ENCODE peak calls at places on chromosomes 12 and 14, in six cellular contexts. One of them, this sample, is unnamed.

GRCh38 chr12:71565568-71565967 is 98.1 kb downstream of the ZFC3H1 start:
- DNase-seq in pancreas: no peak
- DNase-seq in AG09309: no peak
- DNase-seq in WTC11: no peak
- DNase-seq in lower leg skin: no peak
- DNase-seq in endothelial cell: no peak
- DNase-seq in this sample: no peak

GRCh38 chr14:100371773-100372172 is 48.6 kb downstream of the SLC25A47 start:
- DNase-seq in endothelial cell: no peak
- DNase-seq in WTC11: no peak
- DNase-seq in AG09309: no peak
- DNase-seq in lower leg skin: no peak
- DNase-seq in pancreas: no peak
- DNase-seq in this sample: no peak

GRCh38 chr12:78584695-78585094 is 279.9 kb upstream of the SYT1 start:
- DNase-seq in pancreas: no peak
- DNase-seq in WTC11: peak; percentile 70
- DNase-seq in lower leg skin: no peak
- DNase-seq in AG09309: no peak
- DNase-seq in endothelial cell: peak; percentile 47
- DNase-seq in this sample: no peak

GRCh38 chr12:122813310-122813713 is 21.9 kb upstream of the HIP1R start:
- DNase-seq in pancreas: no peak
- DNase-seq in WTC11: no peak
- DNase-seq in lower leg skin: no peak
- DNase-seq in AG09309: no peak
- DNase-seq in endothelial cell: no peak
- DNase-seq in this sample: peak; percentile 54

GRCh38 chr14:53195949-53196348 is 42.8 kb upstream of the DDHD1 start:
- DNase-seq in endothelial cell: no peak
- DNase-seq in pancreas: no peak
- DNase-seq in WTC11: no peak
- DNase-seq in lower leg skin: no peak
- DNase-seq in AG09309: no peak
- DNase-seq in this sample: no peak

GRCh38 chr12:101570022-101570421 is 24.7 kb upstream of the MYBPC1 start:
- DNase-seq in pancreas: no peak
- DNase-seq in AG09309: peak; percentile 17
- DNase-seq in lower leg skin: no peak
- DNase-seq in endothelial cell: no peak
- DNase-seq in WTC11: no peak
- DNase-seq in this sample: no peak

GRCh38 chr12:113289361-113289760 is 45.5 kb downstream of the SLC8B1 start:
- DNase-seq in endothelial cell: no peak
- DNase-seq in AG09309: no peak
- DNase-seq in pancreas: no peak
- DNase-seq in WTC11: no peak
- DNase-seq in lower leg skin: no peak
- DNase-seq in this sample: no peak

GRCh38 chr12:123119808-123120207 is 31.1 kb downstream of the PITPNM2 start:
- DNase-seq in WTC11: no peak
- DNase-seq in pancreas: no peak
- DNase-seq in AG09309: no peak
- DNase-seq in endothelial cell: no peak
- DNase-seq in lower leg skin: no peak
- DNase-seq in this sample: peak; percentile 23

GRCh38 chr12:93245543-93245942 is 132.2 kb upstream of the NUDT4 start:
- DNase-seq in lower leg skin: no peak
- DNase-seq in AG09309: no peak
- DNase-seq in WTC11: no peak
- DNase-seq in pancreas: no peak
- DNase-seq in endothelial cell: no peak
- DNase-seq in this sample: no peak

GRCh38 chr12:116726749-116727148 is 11.1 kb downstream of the SPRING1 start:
- DNase-seq in lower leg skin: no peak
- DNase-seq in pancreas: no peak
- DNase-seq in WTC11: no peak
- DNase-seq in endothelial cell: no peak
- DNase-seq in AG09309: no peak
- DNase-seq in this sample: no peak

GRCh38 chr12:59677857-59678256 is 82.0 kb downstream of the SLC16A7 start:
- DNase-seq in WTC11: no peak
- DNase-seq in pancreas: peak; percentile 71
- DNase-seq in lower leg skin: no peak
- DNase-seq in AG09309: no peak
- DNase-seq in endothelial cell: no peak
- DNase-seq in this sample: no peak

GRCh38 chr12:10612954-10613333 is 465 bp downstream of the MAGOHB start:
- DNase-seq in endothelial cell: no peak
- DNase-seq in AG09309: no peak
- DNase-seq in WTC11: peak; percentile 19
- DNase-seq in lower leg skin: no peak
- DNase-seq in pancreas: no peak
- DNase-seq in this sample: no peak

GRCh38 chr14:63421226-63421625 is 102.5 kb upstream of the GPHB5 start:
- DNase-seq in WTC11: no peak
- DNase-seq in pancreas: no peak
- DNase-seq in endothelial cell: no peak
- DNase-seq in lower leg skin: no peak
- DNase-seq in AG09309: no peak
- DNase-seq in this sample: no peak

GRCh38 chr12:128818065-128819022 is 5.4 kb downstream of the SLC15A4 start:
- DNase-seq in WTC11: no peak
- DNase-seq in endothelial cell: no peak
- DNase-seq in AG09309: peak; percentile 32
- DNase-seq in pancreas: no peak
- DNase-seq in lower leg skin: no peak
- DNase-seq in this sample: no peak

GRCh38 chr12:60501124-60501729 is 905.4 kb downstream of the SLC16A7 start:
- DNase-seq in pancreas: no peak
- DNase-seq in endothelial cell: no peak
- DNase-seq in WTC11: no peak
- DNase-seq in lower leg skin: no peak
- DNase-seq in AG09309: no peak
- DNase-seq in this sample: no peak

GRCh38 chr12:104699489-104700194 is 242.9 kb downstream of the CHST11 start:
- DNase-seq in AG09309: no peak
- DNase-seq in WTC11: no peak
- DNase-seq in endothelial cell: no peak
- DNase-seq in pancreas: no peak
- DNase-seq in lower leg skin: no peak
- DNase-seq in this sample: no peak

GRCh38 chr14:94423465-94424056 is 29.0 kb downstream of the SERPINA11 start:
- DNase-seq in endothelial cell: peak; percentile 79
- DNase-seq in WTC11: peak; percentile 90
- DNase-seq in pancreas: peak; percentile 85
- DNase-seq in lower leg skin: peak; percentile 48
- DNase-seq in AG09309: peak; percentile 28
- DNase-seq in this sample: peak; percentile 21

GRCh38 chr12:59115526-59115925 is 195.2 kb upstream of the LRIG3 start:
- DNase-seq in WTC11: no peak
- DNase-seq in AG09309: peak; percentile 33
- DNase-seq in pancreas: no peak
- DNase-seq in lower leg skin: no peak
- DNase-seq in endothelial cell: no peak
- DNase-seq in this sample: no peak

GRCh38 chr12:18368594-18368993 is 107.3 kb downstream of the PIK3C2G start:
- DNase-seq in AG09309: no peak
- DNase-seq in lower leg skin: no peak
- DNase-seq in pancreas: no peak
- DNase-seq in endothelial cell: no peak
- DNase-seq in WTC11: no peak
- DNase-seq in this sample: no peak

GRCh38 chr12:93537769-93538168 is 34.7 kb upstream of the SOCS2 start:
- DNase-seq in endothelial cell: no peak
- DNase-seq in AG09309: no peak
- DNase-seq in WTC11: no peak
- DNase-seq in pancreas: no peak
- DNase-seq in lower leg skin: no peak
- DNase-seq in this sample: no peak

GRCh38 chr12:116381744-116382455 is 104.4 kb upstream of the MED13L start:
- DNase-seq in WTC11: peak; percentile 58
- DNase-seq in pancreas: no peak
- DNase-seq in endothelial cell: peak; percentile 38
- DNase-seq in AG09309: peak; percentile 93
- DNase-seq in lower leg skin: no peak
- DNase-seq in this sample: no peak

GRCh38 chr12:26564391-26564790 is 268.6 kb downstream of the ITPR2 start:
- DNase-seq in AG09309: no peak
- DNase-seq in WTC11: no peak
- DNase-seq in lower leg skin: no peak
- DNase-seq in endothelial cell: no peak
- DNase-seq in pancreas: no peak
- DNase-seq in this sample: no peak

GRCh38 chr12:95143784-95144205 is 70.4 kb upstream of the NR2C1 start:
- DNase-seq in WTC11: no peak
- DNase-seq in endothelial cell: no peak
- DNase-seq in AG09309: no peak
- DNase-seq in lower leg skin: no peak
- DNase-seq in pancreas: no peak
- DNase-seq in this sample: no peak

GRCh38 chr12:102740157-102741032 is 176.6 kb downstream of the PAH start:
- DNase-seq in endothelial cell: peak; percentile 6
- DNase-seq in pancreas: no peak
- DNase-seq in lower leg skin: no peak
- DNase-seq in AG09309: peak; percentile 8
- DNase-seq in WTC11: no peak
- DNase-seq in this sample: no peak
- TF ChIP-seq CTCF in endothelial cell: peak; percentile 53
- TF ChIP-seq CTCF in pancreas: no peak
- TF ChIP-seq CTCF in lower leg skin: no peak
- TF ChIP-seq CTCF in AG09309: peak; percentile 39
- TF ChIP-seq CTCF in WTC11: no peak
- TF ChIP-seq CTCF in this sample: no peak

GRCh38 chr12:90940872-90941499 is 14.0 kb downstream of the CCER1 start:
- DNase-seq in lower leg skin: no peak
- DNase-seq in pancreas: no peak
- DNase-seq in WTC11: no peak
- DNase-seq in endothelial cell: no peak
- DNase-seq in AG09309: peak; percentile 29
- DNase-seq in this sample: no peak

GRCh38 chr12:90945070-90945649 is 9.8 kb downstream of the CCER1 start:
- DNase-seq in endothelial cell: no peak
- DNase-seq in AG09309: no peak
- DNase-seq in lower leg skin: no peak
- DNase-seq in pancreas: no peak
- DNase-seq in WTC11: no peak
- DNase-seq in this sample: no peak

GRCh38 chr12:90947869-90948268 is 7.1 kb downstream of the CCER1 start:
- DNase-seq in lower leg skin: no peak
- DNase-seq in endothelial cell: no peak
- DNase-seq in WTC11: no peak
- DNase-seq in AG09309: no peak
- DNase-seq in pancreas: no peak
- DNase-seq in this sample: no peak

GRCh38 chr12:90939382-90939781 is 15.6 kb downstream of the CCER1 start:
- DNase-seq in pancreas: no peak
- DNase-seq in lower leg skin: no peak
- DNase-seq in AG09309: no peak
- DNase-seq in WTC11: no peak
- DNase-seq in endothelial cell: no peak
- DNase-seq in this sample: no peak

DNA sequence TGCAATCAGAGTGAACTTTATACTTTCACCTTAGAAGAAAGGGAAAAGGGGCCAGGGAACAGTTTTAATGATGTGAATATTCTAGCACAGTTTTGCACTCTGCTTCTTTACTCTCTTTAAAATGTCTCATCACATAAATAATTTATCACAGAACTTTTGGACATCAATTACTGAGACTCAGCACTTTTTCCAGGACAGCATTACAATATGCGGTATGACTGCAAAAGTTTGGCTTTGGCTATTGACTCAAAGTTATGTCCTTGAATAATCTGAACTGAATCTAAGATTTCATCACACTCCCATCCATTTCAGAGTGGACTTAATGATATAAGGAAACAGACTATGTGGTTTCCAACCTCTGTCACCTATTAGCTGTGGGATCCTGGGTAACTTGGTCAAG is 11.7 kb downstream of the CCER1 start:
- DNase-seq in AG09309: no peak
- DNase-seq in pancreas: no peak
- DNase-seq in lower leg skin: no peak
- DNase-seq in endothelial cell: no peak
- DNase-seq in WTC11: no peak
- DNase-seq in this sample: no peak
- TF ChIP-seq CTCF in AG09309: no peak
- TF ChIP-seq CTCF in pancreas: no peak
- TF ChIP-seq CTCF in lower leg skin: no peak
- TF ChIP-seq CTCF in endothelial cell: no peak
- TF ChIP-seq CTCF in WTC11: no peak
- TF ChIP-seq CTCF in this sample: no peak

DNA sequence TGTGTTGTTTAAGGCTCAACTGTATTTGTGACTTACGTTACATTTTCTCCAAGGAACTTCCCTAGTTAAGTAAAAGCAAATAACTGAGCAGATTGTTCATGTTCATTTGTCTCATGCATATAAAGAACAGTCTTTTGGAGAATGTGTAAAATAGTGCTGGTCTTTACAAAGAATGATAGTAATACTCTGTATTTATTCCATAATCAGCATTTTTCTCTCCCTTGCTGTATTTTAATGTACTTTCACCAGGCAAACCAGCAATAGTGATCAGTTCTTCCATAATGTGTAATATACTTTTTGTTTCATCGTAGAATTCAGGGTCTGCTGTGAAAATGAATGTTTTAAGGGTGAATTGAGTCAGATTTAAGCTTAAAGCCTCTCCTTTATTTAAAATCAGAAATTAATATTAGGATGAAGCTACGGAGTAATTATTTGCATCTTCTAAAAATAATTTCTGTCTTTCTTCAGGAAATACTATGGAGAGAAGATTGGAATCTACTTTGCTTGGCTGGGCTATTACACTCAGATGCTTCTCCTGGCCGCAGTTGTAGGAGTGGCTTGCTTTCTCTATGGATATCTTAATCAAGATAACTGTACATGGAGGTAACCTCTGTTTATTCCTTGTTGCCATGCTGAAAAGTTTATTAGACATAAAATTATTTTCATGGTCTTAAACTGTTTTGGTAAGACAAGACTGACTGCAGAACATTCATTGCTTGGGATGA is 141.1 kb downstream of the ANO6 start:
- DNase-seq in WTC11: no peak
- DNase-seq in AG09309: no peak
- DNase-seq in lower leg skin: no peak
- DNase-seq in pancreas: no peak
- DNase-seq in endothelial cell: no peak
- DNase-seq in this sample: no peak
- TF ChIP-seq CTCF in WTC11: no peak
- TF ChIP-seq CTCF in AG09309: no peak
- TF ChIP-seq CTCF in lower leg skin: no peak
- TF ChIP-seq CTCF in pancreas: no peak
- TF ChIP-seq CTCF in endothelial cell: no peak
- TF ChIP-seq CTCF in this sample: no peak

DNA sequence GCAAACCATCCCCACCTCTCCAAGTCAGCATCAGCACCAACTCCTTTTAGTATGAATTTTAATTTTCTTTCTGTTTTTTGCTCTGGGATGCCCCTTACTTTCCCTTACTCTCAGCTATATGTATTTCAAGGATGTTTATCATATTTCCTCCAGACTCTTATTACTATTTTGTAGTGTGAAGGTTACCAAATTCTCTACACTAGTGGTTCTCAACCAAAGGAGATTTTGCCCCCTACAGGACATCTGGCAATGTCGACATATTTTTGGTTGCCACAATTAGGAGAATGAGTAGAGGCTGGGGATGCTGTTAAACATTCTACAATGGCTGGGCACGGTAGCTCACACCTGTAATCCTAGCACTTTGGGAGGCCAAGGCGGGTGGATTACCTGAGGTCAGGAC is 29.1 kb upstream of the SOS2 start:
- DNase-seq in pancreas: no peak
- DNase-seq in endothelial cell: peak; percentile 16
- DNase-seq in AG09309: peak; percentile 3
- DNase-seq in lower leg skin: no peak
- DNase-seq in WTC11: no peak
- DNase-seq in this sample: no peak
- TF ChIP-seq CTCF in pancreas: no peak
- TF ChIP-seq CTCF in endothelial cell: peak; percentile 45
- TF ChIP-seq CTCF in AG09309: peak; percentile 65
- TF ChIP-seq CTCF in lower leg skin: no peak
- TF ChIP-seq CTCF in WTC11: peak; percentile 30
- TF ChIP-seq CTCF in this sample: no peak